ENCODE peak calls at places on chromosomes 16 and 17, in five cellular contexts. P is HCT116, A is SK-N-SH, X is H1, V is GM12878. F is an unnamed sample.

GRCh38 chr16:13708361-13708760 is 211.6 kb upstream of the ERCC4 start:
- DNase-seq in P (no peak), A (no peak), X (no peak), V (no peak), F (peak)

GRCh38 chr16:35398208-35398607 is 1938.8 kb downstream of the TP53TG3F start:
- DNase-seq in P (no peak), A (no peak), X (no peak), V (no peak), F (no peak)

GRCh38 chr17:66625321-66625767 is 209.6 kb upstream of the CACNG5 start:
- DNase-seq in P (peak), A (peak), X (no peak), V (no peak), F (peak)

GRCh38 chr17:1029196-1029911 is 32.4 kb downstream of the TIMM22 start:
- DNase-seq in P (no peak), A (no peak), X (no peak), V (no peak), F (no peak)

GRCh38 chr16:72291531-72291981 is 119.6 kb upstream of the PMFBP1 start:
- DNase-seq in P (peak), A (no peak), X (no peak), V (no peak), F (no peak)

GRCh38 chr16:66470556-66470955 is 43.5 kb downstream of the BEAN1 start:
- DNase-seq in P (no peak), A (no peak), X (no peak), V (no peak), F (no peak)

GRCh38 chr16:48834576-48834975 is 224.6 kb upstream of the N4BP1 start:
- DNase-seq in P (no peak), A (no peak), X (no peak), V (no peak), F (no peak)

GRCh38 chr17:78130439-78131101 is at the start of gene TMC8:
- DNase-seq in P (no peak), A (peak), X (no peak), V (no peak), F (no peak)

GRCh38 chr17:31085563-31085962 is 9.2 kb upstream of the NF1 start:
- DNase-seq in P (no peak), A (no peak), X (no peak), V (no peak), F (no peak)
- TF ChIP-seq JUND in P (no peak), A (peak), X (no peak), V (no peak), F (no peak)

DNA sequence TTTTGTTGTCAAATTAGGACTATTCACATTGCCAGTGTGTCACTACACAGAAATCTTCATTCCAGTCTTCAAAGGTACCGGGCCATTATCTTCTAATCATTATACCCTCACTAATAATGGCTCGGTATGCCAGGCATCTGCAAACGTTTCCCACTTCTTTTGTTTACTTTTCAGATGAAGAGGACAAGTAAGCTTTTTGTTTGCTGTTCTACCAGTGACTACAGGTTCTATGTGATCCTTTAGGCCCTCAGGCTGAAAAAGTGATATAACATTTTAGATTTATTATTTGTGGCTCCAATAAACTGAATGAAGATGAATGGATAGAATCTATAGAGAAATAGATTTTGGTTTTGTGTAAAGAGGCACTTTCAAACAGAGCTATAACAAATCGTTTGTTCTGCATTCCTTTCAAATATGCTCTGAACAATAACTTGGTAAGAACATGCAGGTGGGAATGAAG is 403 bp upstream of the KRTAP3-1 start:
- DNase-seq in P (no peak), A (no peak), X (no peak), V (no peak), F (peak)
- TF ChIP-seq JUND in P (no peak), A (no peak), X (no peak), V (no peak), F (peak)

GRCh38 chr17:55645361-55645760 is 77.3 kb downstream of the TMEM100 start:
- DNase-seq in P (no peak), A (no peak), X (no peak), V (no peak), F (no peak)

GRCh38 chr17:55642741-55643140 is 79.9 kb downstream of the TMEM100 start:
- DNase-seq in P (no peak), A (no peak), X (no peak), V (no peak), F (no peak)

GRCh38 chr17:55644346-55644745 is 78.3 kb downstream of the TMEM100 start:
- DNase-seq in P (no peak), A (no peak), X (no peak), V (no peak), F (no peak)

GRCh38 chr17:55639096-55639495 is 83.6 kb downstream of the TMEM100 start:
- DNase-seq in P (no peak), A (no peak), X (no peak), V (no peak), F (no peak)

GRCh38 chr17:55641559-55642160 is 81.0 kb downstream of the TMEM100 start:
- DNase-seq in P (peak), A (peak), X (peak), V (no peak), F (peak)
- TF ChIP-seq JUND in P (no peak), A (no peak), X (no peak), V (no peak), F (no peak)

DNA sequence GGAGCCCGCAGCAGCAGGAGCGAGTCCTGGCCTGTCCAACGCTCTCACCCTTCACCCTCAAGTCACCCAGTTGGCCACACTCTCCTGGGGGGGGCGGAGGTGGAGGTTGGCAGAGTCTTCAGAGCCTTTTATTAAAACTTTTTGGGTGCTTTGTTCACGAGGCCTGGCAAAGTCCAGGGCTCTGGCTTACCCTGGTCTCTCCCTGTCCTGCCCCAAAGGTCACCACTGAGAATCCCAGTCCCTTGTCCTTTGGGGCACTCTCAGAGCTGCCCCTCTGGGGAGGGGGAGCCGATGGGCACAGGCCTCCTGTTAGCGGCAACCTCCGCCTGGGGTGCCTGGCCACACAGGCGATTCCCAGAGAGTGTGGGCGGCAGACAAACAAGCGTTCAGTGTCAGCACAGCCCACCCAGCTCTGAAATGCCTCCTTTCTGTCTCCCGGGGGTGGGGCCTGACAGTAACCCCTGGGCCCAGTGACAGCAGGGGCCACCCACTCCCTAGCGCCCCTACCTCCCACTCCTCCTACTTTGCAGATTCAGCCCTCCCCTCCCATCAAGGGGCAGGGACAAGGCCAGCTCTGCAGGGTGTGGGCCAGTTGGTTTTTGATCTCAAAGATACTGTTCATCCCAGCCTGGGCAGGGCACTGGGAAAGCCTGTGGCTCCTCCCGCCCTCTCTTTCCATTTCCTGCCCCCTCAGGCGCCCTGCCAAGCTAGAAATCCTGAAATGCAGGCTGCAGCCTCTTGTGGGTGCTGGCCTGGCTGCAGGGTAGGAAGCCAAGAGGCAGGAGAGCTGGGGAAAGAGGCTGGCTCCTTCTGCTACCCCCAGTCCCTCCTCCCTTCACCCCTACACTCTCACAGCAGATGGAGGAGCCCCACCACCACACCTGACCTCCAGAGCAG is 36.6 kb upstream of the EMP2 start:
- DNase-seq in P (peak), A (peak), X (peak), V (no peak), F (peak)
- TF ChIP-seq JUND in P (no peak), A (no peak), X (no peak), V (no peak), F (no peak)